ENCODE peak calls at places on chromosomes 2 and 18, in eight cellular contexts. F is Panc1, R is GM12878, L is upper lobe of left lung, E is HepG2, H is GM23338, Q is HCT116, C is K562. Y is an unnamed sample.

GRCh38 chr2:95051636-95052035 is 26.1 kb downstream of the MAL start:
- ATAC-seq in F (no peak), R (no peak), L (no peak), E (no peak), H (no peak), Q (no peak), C (no peak), Y (no peak)

GRCh38 chr2:36710858-36711520 is 14.5 kb downstream of the VIT start:
- ATAC-seq in F (no peak), R (no peak), L (no peak), E (no peak), H (no peak), Q (no peak), C (no peak), Y (no peak)

GRCh38 chr2:75610671-75611070 is 35.9 kb upstream of the MRPL19 start:
- ATAC-seq in F (no peak), R (no peak), L (no peak), E (no peak), H (no peak), Q (no peak), C (no peak), Y (no peak)

GRCh38 chr2:65390134-65390533 is 42.3 kb downstream of the SPRED2 start:
- ATAC-seq in F (peak), R (peak), L (no peak), E (no peak), H (peak), Q (no peak), C (no peak), Y (no peak)

GRCh38 chr2:121856358-121856757 is 100.9 kb downstream of the TSN start:
- ATAC-seq in F (no peak), R (no peak), L (no peak), E (no peak), H (no peak), Q (no peak), C (peak), Y (no peak)

GRCh38 chr2:171150694-171151285 is 9.9 kb downstream of the TLK1 start:
- ATAC-seq in F (no peak), R (no peak), L (no peak), E (peak), H (no peak), Q (no peak), C (no peak), Y (no peak)

GRCh38 chr18:23618862-23619387 is 32.6 kb upstream of the NPC1 start:
- ATAC-seq in F (peak), R (peak), L (peak), E (peak), H (peak), Q (no peak), C (peak), Y (peak)

GRCh38 chr2:144666032-144666431 is 146.1 kb upstream of the ZEB2 start:
- ATAC-seq in F (no peak), R (no peak), L (no peak), E (no peak), H (no peak), Q (no peak), C (no peak), Y (no peak)

GRCh38 chr2:99403084-99403483 is 65.9 kb downstream of the EIF5B start:
- ATAC-seq in F (no peak), R (no peak), L (no peak), E (peak), H (no peak), Q (no peak), C (no peak), Y (no peak)

GRCh38 chr2:165009466-165009865 is 54.1 kb upstream of the SLC38A11 start:
- ATAC-seq in F (no peak), R (no peak), L (no peak), E (no peak), H (no peak), Q (no peak), C (no peak), Y (peak)

GRCh38 chr2:74583504-74583903 is 29.0 kb downstream of the DOK1 start:
- ATAC-seq in F (no peak), R (no peak), L (no peak), E (peak), H (no peak), Q (peak), C (no peak), Y (no peak)

GRCh38 chr2:112160591-112161250 is 22.5 kb downstream of the FBLN7 start:
- ATAC-seq in F (no peak), R (no peak), L (no peak), E (no peak), H (no peak), Q (no peak), C (no peak), Y (no peak)

GRCh38 chr18:74395630-74396251 is 61.4 kb downstream of the DIPK1C start:
- ATAC-seq in F (no peak), R (no peak), L (no peak), E (no peak), H (no peak), Q (no peak), C (no peak), Y (no peak)

GRCh38 chr2:7430869-7431641 is 513.8 kb downstream of the RNF144A start:
- ATAC-seq in F (no peak), R (peak), L (peak), E (no peak), H (peak), Q (no peak), C (no peak), Y (no peak)

GRCh38 chr2:98134601-98135000 is 47.6 kb downstream of the VWA3B start:
- ATAC-seq in F (no peak), R (no peak), L (no peak), E (no peak), H (no peak), Q (no peak), C (no peak), Y (no peak)

GRCh38 chr2:19073522-19073921 is 284.9 kb downstream of the OSR1 start:
- ATAC-seq in F (no peak), R (peak), L (peak), E (peak), H (peak), Q (peak), C (no peak), Y (peak)

GRCh38 chr2:74399785-74400184 is 19.7 kb upstream of the DCTN1 start:
- ATAC-seq in F (peak), R (peak), L (no peak), E (peak), H (peak), Q (peak), C (peak), Y (no peak)

GRCh38 chr2:235508371-235509160 is 14.7 kb downstream of the AGAP1 start:
- ATAC-seq in F (no peak), R (no peak), L (no peak), E (no peak), H (no peak), Q (no peak), C (no peak), Y (no peak)

GRCh38 chr2:120302301-120302700 is 43.6 kb upstream of the INHBB start:
- ATAC-seq in F (no peak), R (no peak), L (no peak), E (no peak), H (no peak), Q (no peak), C (no peak), Y (no peak)

GRCh38 chr18:76721207-76721996 is 101.0 kb upstream of the ZNF236 start:
- ATAC-seq in F (no peak), R (no peak), L (no peak), E (no peak), H (no peak), Q (no peak), C (no peak), Y (no peak)

GRCh38 chr2:212900715-212901114 is 250.7 kb downstream of the IKZF2 start:
- ATAC-seq in F (no peak), R (no peak), L (no peak), E (no peak), H (no peak), Q (no peak), C (no peak), Y (no peak)

GRCh38 chr2:200335657-200336056 is 29.2 kb downstream of the SPATS2L start:
- ATAC-seq in F (no peak), R (no peak), L (no peak), E (peak), H (no peak), Q (no peak), C (no peak), Y (no peak)

GRCh38 chr2:221570321-221571107 is 1.6 kb downstream of the EPHA4 start:
- ATAC-seq in F (no peak), R (no peak), L (no peak), E (no peak), H (peak), Q (no peak), C (no peak), Y (no peak)
- H3K4me3 ChIP-seq in F (peak), R (no peak), L (peak), E (no peak), H (peak), Q (no peak), C (no peak), Y (peak)

DNA sequence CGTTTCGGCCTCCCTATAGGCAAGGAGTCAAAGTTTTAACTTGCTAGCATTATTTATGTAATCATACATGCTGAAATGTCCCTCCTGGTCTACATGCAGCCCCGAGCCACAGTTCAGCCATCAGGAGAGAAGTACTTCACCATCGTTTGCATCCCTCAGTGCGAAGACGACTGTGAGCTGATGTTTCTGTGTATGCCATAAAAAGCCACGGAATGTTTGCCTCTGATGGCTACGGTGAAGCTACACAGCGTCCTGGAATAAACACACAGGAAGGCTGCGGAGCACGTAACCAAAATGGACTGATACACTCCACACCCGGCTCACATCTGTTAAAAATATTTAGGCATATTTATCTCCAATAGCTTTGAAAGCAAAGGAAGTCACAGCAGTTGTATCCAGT is 4.3 kb upstream of the SALL3 start:
- ATAC-seq in F (no peak), R (no peak), L (no peak), E (no peak), H (no peak), Q (no peak), C (no peak), Y (no peak)
- TF ChIP-seq POLR2AphosphoS5 in F (no peak), R (no peak), L (no peak), E (no peak), H (no peak), Q (no peak), C (no peak), Y (no peak)

GRCh38 chr18:50374170-50374752 is 585 bp upstream of the SKA1 start:
- ATAC-seq in F (no peak), R (no peak), L (no peak), E (peak), H (peak), Q (no peak), C (no peak), Y (no peak)
- H3K4me3 ChIP-seq in F (peak), R (peak), L (peak), E (peak), H (peak), Q (peak), C (peak), Y (peak)

GRCh38 chr2:51301376-51301775 is 269.4 kb upstream of the NRXN1 start:
- ATAC-seq in F (no peak), R (no peak), L (no peak), E (no peak), H (no peak), Q (no peak), C (no peak), Y (no peak)

GRCh38 chr2:51291762-51292370 is 259.9 kb upstream of the NRXN1 start:
- ATAC-seq in F (no peak), R (no peak), L (no peak), E (no peak), H (peak), Q (no peak), C (no peak), Y (no peak)

GRCh38 chr2:51293566-51294200 is 261.8 kb upstream of the NRXN1 start:
- ATAC-seq in F (no peak), R (no peak), L (no peak), E (no peak), H (no peak), Q (no peak), C (no peak), Y (no peak)

GRCh38 chr2:51297488-51297887 is 265.6 kb upstream of the NRXN1 start:
- ATAC-seq in F (no peak), R (peak), L (no peak), E (no peak), H (no peak), Q (no peak), C (no peak), Y (no peak)
- TF ChIP-seq POLR2AphosphoS5 in F (no peak), R (no peak), L (no peak), E (no peak), H (no peak), Q (no peak), C (no peak), Y (no peak)

GRCh38 chr18:50193796-50194622 is 938 bp downstream of the MYO5B start:
- ATAC-seq in F (peak), R (peak), L (peak), E (peak), H (peak), Q (peak), C (no peak), Y (peak)
- H3K4me3 ChIP-seq in F (peak), R (peak), L (peak), E (peak), H (peak), Q (peak), C (no peak), Y (peak)

GRCh38 chr2:85717308-85718005 is 23.3 kb downstream of the GNLY start:
- ATAC-seq in F (no peak), R (no peak), L (no peak), E (no peak), H (no peak), Q (no peak), C (peak), Y (peak)
- TF ChIP-seq POLR2AphosphoS5 in F (no peak), R (no peak), L (no peak), E (no peak), H (no peak), Q (no peak), C (no peak), Y (no peak)

GRCh38 chr2:44929680-44930273 is 11.7 kb upstream of the SIX3 start:
- ATAC-seq in F (no peak), R (no peak), L (no peak), E (no peak), H (peak), Q (no peak), C (no peak), Y (peak)

GRCh38 chr2:44926957-44927356 is 14.5 kb upstream of the SIX3 start:
- ATAC-seq in F (no peak), R (no peak), L (no peak), E (no peak), H (peak), Q (no peak), C (no peak), Y (no peak)

GRCh38 chr2:44928660-44929471 is 12.6 kb upstream of the SIX3 start:
- ATAC-seq in F (no peak), R (no peak), L (no peak), E (no peak), H (peak), Q (no peak), C (no peak), Y (peak)

GRCh38 chr2:44930274-44930826 is 11.2 kb upstream of the SIX3 start:
- ATAC-seq in F (no peak), R (no peak), L (no peak), E (no peak), H (peak), Q (no peak), C (no peak), Y (no peak)

DNA sequence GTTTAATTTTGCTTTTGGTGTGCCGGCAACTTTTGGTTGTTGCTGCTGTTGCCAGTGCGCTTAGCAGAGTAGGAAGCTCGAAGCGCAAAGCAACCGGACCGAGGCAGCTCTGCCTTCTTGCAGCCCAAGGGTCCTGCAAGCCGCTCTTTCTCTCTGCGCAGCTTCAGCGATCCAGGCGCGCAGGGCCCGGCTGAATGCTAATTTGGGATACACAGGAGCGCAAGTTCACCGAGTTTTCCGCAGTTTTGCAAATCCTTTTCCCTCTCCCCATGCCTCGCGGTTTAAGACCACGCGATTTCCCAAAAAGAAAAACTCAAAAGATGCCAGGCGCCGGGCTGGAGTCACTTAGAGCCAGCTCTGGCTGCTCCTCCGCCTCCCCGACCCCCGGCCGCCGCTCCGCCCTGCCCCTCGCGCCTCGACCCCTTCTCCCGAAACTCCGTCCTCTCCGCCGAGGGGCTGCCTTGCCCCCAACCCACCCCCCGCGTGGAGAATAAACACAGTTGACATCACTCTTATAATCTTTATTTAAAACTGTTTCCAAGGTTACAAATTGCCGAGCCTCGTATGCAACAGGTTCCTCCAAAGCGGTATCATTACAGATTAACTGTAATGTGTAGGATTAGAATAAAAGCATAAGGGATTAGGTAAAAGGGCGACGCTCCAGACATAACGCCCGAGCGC is 13.4 kb upstream of the SIX3 start:
- ATAC-seq in F (no peak), R (no peak), L (no peak), E (no peak), H (peak), Q (no peak), C (no peak), Y (no peak)
- H3K4me3 ChIP-seq in F (no peak), R (no peak), L (no peak), E (no peak), H (peak), Q (no peak), C (no peak), Y (no peak)

GRCh38 chr2:223619486-223620129 is 17.4 kb upstream of the SCG2 start:
- ATAC-seq in F (no peak), R (no peak), L (no peak), E (no peak), H (no peak), Q (peak), C (no peak), Y (no peak)

GRCh38 chr2:223625652-223626051 is 23.5 kb upstream of the SCG2 start:
- ATAC-seq in F (no peak), R (no peak), L (no peak), E (no peak), H (no peak), Q (no peak), C (no peak), Y (no peak)

GRCh38 chr2:223618172-223619035 is 16.2 kb upstream of the SCG2 start:
- ATAC-seq in F (no peak), R (no peak), L (no peak), E (peak), H (peak), Q (no peak), C (no peak), Y (no peak)

GRCh38 chr2:223626713-223627112 is 24.6 kb upstream of the SCG2 start:
- ATAC-seq in F (no peak), R (no peak), L (no peak), E (no peak), H (no peak), Q (peak), C (no peak), Y (no peak)

GRCh38 chr2:223621901-223622300 is 19.7 kb upstream of the SCG2 start:
- ATAC-seq in F (no peak), R (no peak), L (no peak), E (no peak), H (no peak), Q (no peak), C (no peak), Y (no peak)
- TF ChIP-seq POLR2AphosphoS5 in F (no peak), R (no peak), L (no peak), E (no peak), H (no peak), Q (no peak), C (no peak), Y (no peak)